ENCODE peak calls at places on chromosomes 4 and X, in five cellular contexts. E is CD8-positive, alpha-beta memory T cell; K is NAMALWA; B is DMS79 treated with DMSO at 0.1 percent for 48 hours; P is NCI-H2081. O is an unnamed sample.

GRCh38 chrX:115603534-115604074 is 42.6 kb downstream of the PLS3 start:
- DNase-seq in B (no peak), P (no peak), K (no peak), E (no peak), O (no peak)

GRCh38 chrX:17655232-17656034 is 81.9 kb upstream of the SCML1 start:
- DNase-seq in K (no peak), P (no peak), E (no peak), B (no peak), O (no peak)

GRCh38 chrX:120299928-120300327 is 11.3 kb downstream of the TMEM255A start:
- DNase-seq in E (no peak), K (no peak), P (peak), B (no peak), O (no peak)

GRCh38 chrX:68995780-68996551 is 167.1 kb downstream of the EFNB1 start:
- DNase-seq in E (no peak), K (no peak), P (no peak), B (no peak), O (no peak)

GRCh38 chr4:48490012-48490679 is at the start of gene ZAR1:
- DNase-seq in B (no peak), K (no peak), E (no peak), P (no peak), O (no peak)

GRCh38 chrX:84339507-84340364 is 151.7 kb upstream of the RPS6KA6 start:
- DNase-seq in K (peak), E (no peak), B (no peak), P (peak), O (no peak)

GRCh38 chr4:85555210-85555609 is 80.3 kb downstream of the ARHGAP24 start:
- DNase-seq in B (no peak), K (no peak), E (no peak), P (no peak), O (no peak)

GRCh38 chrX:124098089-124098488 is 136.6 kb downstream of the STAG2 start:
- DNase-seq in B (peak), K (peak), P (peak), E (no peak), O (no peak)

GRCh38 chr4:187172340-187172761 is 448.7 kb upstream of the FAT1 start:
- DNase-seq in K (no peak), P (no peak), B (no peak), E (no peak), O (no peak)

GRCh38 chr4:174314770-174315169 is 31.1 kb downstream of the CEP44 start:
- DNase-seq in K (no peak), P (no peak), B (no peak), E (no peak), O (no peak)

GRCh38 chr4:19675172-19675811 is 576.4 kb upstream of the SLIT2 start:
- DNase-seq in B (no peak), E (no peak), K (no peak), P (no peak), O (no peak)

GRCh38 chr4:156663663-156664062 is 307.9 kb downstream of the PDGFC start:
- DNase-seq in B (no peak), P (peak), K (no peak), E (no peak), O (no peak)

GRCh38 chrX:78619829-78620228 is 39.3 kb downstream of the RTL3 start:
- DNase-seq in B (no peak), P (no peak), E (no peak), K (no peak), O (no peak)

GRCh38 chrX:129622757-129623301 is 31.9 kb downstream of the APLN start:
- DNase-seq in K (no peak), P (no peak), E (no peak), B (no peak), O (no peak)

GRCh38 chr4:23966720-23967119 is 76.9 kb upstream of the PPARGC1A start:
- DNase-seq in E (no peak), K (peak), P (peak), B (no peak), O (no peak)

GRCh38 chr4:79723507-79723906 is 315.5 kb upstream of the GK2 start:
- DNase-seq in B (no peak), P (no peak), K (no peak), E (no peak), O (no peak)

GRCh38 chrX:68428431-68428830 is 4.9 kb downstream of the OPHN1 start:
- DNase-seq in K (no peak), B (no peak), P (no peak), E (no peak), O (no peak)

GRCh38 chrX:118655561-118656246 is 71.7 kb upstream of the IL13RA1 start:
- DNase-seq in E (no peak), P (no peak), K (no peak), B (no peak), O (no peak)

GRCh38 chr4:76251448-76252270 is at the start of gene FAM47E:
- DNase-seq in K (no peak), E (no peak), B (peak), P (peak), O (peak)